ENCODE peak calls at places on chromosomes 7 and 10, in nine cellular contexts. I is mucosa of descending colon; L is prostate gland; S is naive thymus-derived CD4-positive, alpha-beta T cell; H is fibroblast of pulmonary artery; G is A549; M is AG09309; B is GM23338; Y is cardiac muscle cell. F is an unnamed sample.
A peak's percentile ranks its signal among the peaks of the same experiment; 100 is the strongest.

GRCh38 chr10:6669269-6669859 is 89.3 kb upstream of the PRKCQ start:
- DNase-seq in I (peak; percentile 46), L (no peak), S (no peak), H (peak; percentile 80), G (peak; percentile 38), M (peak; percentile 31), B (peak; percentile 77), Y (peak; percentile 73), F (peak; percentile 44)

GRCh38 chr7:157780312-157780711 is 443.5 kb downstream of the DNAJB6 start:
- DNase-seq in I (no peak), L (no peak), S (no peak), H (no peak), G (no peak), M (no peak), B (no peak), Y (no peak), F (no peak)

GRCh38 chr10:60384708-60385398 is 4.8 kb downstream of the ANK3 start:
- DNase-seq in I (no peak), L (no peak), S (no peak), H (peak; percentile 98), G (peak; percentile 37), M (peak; percentile 96), B (no peak), Y (peak; percentile 97), F (no peak)

GRCh38 chr7:106346678-106347217 is 62.0 kb upstream of the NAMPT start:
- DNase-seq in I (peak; percentile 31), L (no peak), S (peak; percentile 53), H (peak; percentile 98), G (peak; percentile 21), M (peak; percentile 93), B (no peak), Y (peak; percentile 93), F (peak; percentile 93)

GRCh38 chr10:13930123-13930522 is 343.4 kb downstream of the PRPF18 start:
- DNase-seq in I (no peak), L (no peak), S (peak; percentile 71), H (peak; percentile 22), G (no peak), M (no peak), B (no peak), Y (no peak), F (no peak)

GRCh38 chr7:80039255-80039884 is 95.3 kb upstream of the GNAI1 start:
- DNase-seq in I (no peak), L (no peak), S (no peak), H (peak; percentile 27), G (no peak), M (no peak), B (no peak), Y (peak; percentile 38), F (no peak)

GRCh38 chr7:106367664-106368063 is 82.9 kb upstream of the NAMPT start:
- DNase-seq in I (no peak), L (no peak), S (no peak), H (no peak), G (no peak), M (no peak), B (no peak), Y (no peak), F (no peak)

GRCh38 chr7:80369321-80369720 is 142.5 kb downstream of the GNAT3 start:
- DNase-seq in I (no peak), L (no peak), S (no peak), H (no peak), G (no peak), M (no peak), B (no peak), Y (no peak), F (no peak)

GRCh38 chr10:87661861-87662785 is 2.4 kb downstream of the PAPSS2 start:
- DNase-seq in I (no peak), L (no peak), S (no peak), H (peak; percentile 51), G (no peak), M (no peak), B (peak; percentile 30), Y (peak; percentile 50), F (no peak)

GRCh38 chr10:11472158-11472753 is 139.2 kb downstream of the USP6NL start:
- DNase-seq in I (peak; percentile 70), L (peak; percentile 43), S (peak; percentile 59), H (peak; percentile 65), G (peak; percentile 51), M (no peak), B (peak; percentile 89), Y (peak; percentile 53), F (peak; percentile 79)

GRCh38 chr7:149147730-149148653 is 739 bp downstream of the ZNF398 start:
- DNase-seq in I (peak; percentile 54), L (no peak), S (peak; percentile 76), H (peak; percentile 48), G (peak; percentile 67), M (no peak), B (peak; percentile 54), Y (peak; percentile 53), F (peak; percentile 63)

GRCh38 chr7:38020134-38020533 is 99.7 kb downstream of the EPDR1 start:
- DNase-seq in I (no peak), L (no peak), S (no peak), H (no peak), G (no peak), M (peak; percentile 39), B (no peak), Y (peak; percentile 14), F (no peak)

GRCh38 chr10:670990-671389 is 18.5 kb downstream of the DIP2C start:
- DNase-seq in I (peak; percentile 0), L (no peak), S (no peak), H (no peak), G (no peak), M (no peak), B (no peak), Y (no peak), F (no peak)

GRCh38 chr10:23094786-23095403 is 484 bp upstream of the MSRB2 start:
- DNase-seq in I (no peak), L (no peak), S (no peak), H (peak; percentile 42), G (no peak), M (no peak), B (no peak), Y (no peak), F (no peak)

DNA sequence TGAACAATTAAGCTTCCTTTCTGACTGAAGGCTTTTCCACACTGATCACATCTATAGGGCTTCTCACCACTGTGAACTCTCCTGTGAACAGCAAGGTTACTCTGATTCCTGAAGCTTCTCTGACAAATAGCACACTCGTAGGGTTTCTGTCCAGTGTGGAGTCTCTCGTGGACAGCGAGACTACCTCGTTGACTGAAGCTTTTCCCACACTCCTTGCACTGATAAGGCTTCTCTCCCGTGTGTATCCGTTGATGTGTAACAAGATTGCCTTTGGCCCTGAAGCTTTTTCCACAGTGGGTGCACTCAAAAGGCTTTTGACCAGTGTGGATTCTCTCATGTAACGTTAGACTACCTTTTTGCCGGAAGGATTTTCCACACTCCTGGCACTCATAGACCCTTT is 4.4 kb downstream of the ZNF32 start:
- DNase-seq in I (no peak), L (no peak), S (no peak), H (peak; percentile 35), G (no peak), M (no peak), B (peak; percentile 38), Y (peak; percentile 22), F (no peak)
- H3K4me3 ChIP-seq in I (no peak overlapping the region), L (no peak overlapping the region), S (no peak overlapping the region), H (no peak overlapping the region), G (no peak overlapping the region), M (no peak overlapping the region), B (peak overlapping the region; percentile 28), Y (no peak overlapping the region), F (no peak overlapping the region)

GRCh38 chr10:123153486-123154091 is 613 bp upstream of the BUB3 start:
- DNase-seq in I (no peak), L (no peak), S (no peak), H (no peak), G (no peak), M (no peak), B (no peak), Y (no peak), F (no peak)
- H3K4me3 ChIP-seq in I (peak overlapping the region; percentile 93), L (no peak overlapping the region), S (peak overlapping the region; percentile 92), H (no peak overlapping the region), G (no peak overlapping the region), M (no peak overlapping the region), B (no peak overlapping the region), Y (no peak overlapping the region), F (no peak overlapping the region)

DNA sequence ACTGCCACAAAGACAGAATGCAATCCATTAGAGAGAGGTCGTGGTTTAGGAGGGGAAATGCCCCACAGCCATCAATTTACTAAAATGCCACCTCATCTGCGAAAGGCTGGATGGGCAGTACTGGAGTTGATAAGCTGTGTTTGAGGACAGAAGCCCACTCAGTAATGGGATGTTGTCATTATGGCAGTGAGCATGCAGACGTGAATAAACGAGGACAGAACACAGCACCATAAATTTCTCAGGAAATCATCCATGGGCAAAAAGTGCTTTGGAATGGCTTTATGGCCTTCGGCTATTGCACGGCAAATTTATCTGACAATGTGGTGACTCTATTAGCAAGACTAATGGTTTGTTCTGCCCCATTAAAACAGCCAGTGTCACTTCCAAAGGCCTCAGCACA is 15.9 kb upstream of the C10orf53 start:
- DNase-seq in I (no peak), L (no peak), S (no peak), H (no peak), G (no peak), M (no peak), B (no peak), Y (no peak), F (no peak)
- H3K4me3 ChIP-seq in I (no peak overlapping the region), L (no peak overlapping the region), S (no peak overlapping the region), H (no peak overlapping the region), G (no peak overlapping the region), M (no peak overlapping the region), B (no peak overlapping the region), Y (no peak overlapping the region), F (no peak overlapping the region)

DNA sequence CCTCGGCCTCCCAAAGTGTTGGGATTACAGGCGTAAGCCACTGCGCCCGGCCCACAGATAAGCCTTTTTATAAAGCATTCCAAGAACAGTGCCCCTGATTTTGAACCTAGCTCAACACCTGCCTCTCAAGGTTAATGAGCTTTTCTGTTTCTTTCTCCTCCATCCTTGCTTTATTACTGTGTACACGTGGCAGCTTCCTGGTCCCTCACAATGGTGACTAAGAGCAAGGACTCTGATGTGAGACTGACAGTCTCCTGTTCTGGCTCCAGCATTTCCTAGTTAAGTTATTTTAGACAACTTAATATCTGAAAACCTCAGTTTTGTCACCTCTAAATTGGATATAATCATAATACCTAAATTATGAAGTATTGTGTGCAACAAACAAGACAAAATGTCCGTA is 9.8 kb downstream of the HABP2 start:
- DNase-seq in I (peak; percentile 9), L (no peak), S (no peak), H (no peak), G (no peak), M (no peak), B (no peak), Y (no peak), F (no peak)
- H3K4me3 ChIP-seq in I (no peak overlapping the region), L (no peak overlapping the region), S (no peak overlapping the region), H (no peak overlapping the region), G (no peak overlapping the region), M (no peak overlapping the region), B (no peak overlapping the region), Y (no peak overlapping the region), F (no peak overlapping the region)

DNA sequence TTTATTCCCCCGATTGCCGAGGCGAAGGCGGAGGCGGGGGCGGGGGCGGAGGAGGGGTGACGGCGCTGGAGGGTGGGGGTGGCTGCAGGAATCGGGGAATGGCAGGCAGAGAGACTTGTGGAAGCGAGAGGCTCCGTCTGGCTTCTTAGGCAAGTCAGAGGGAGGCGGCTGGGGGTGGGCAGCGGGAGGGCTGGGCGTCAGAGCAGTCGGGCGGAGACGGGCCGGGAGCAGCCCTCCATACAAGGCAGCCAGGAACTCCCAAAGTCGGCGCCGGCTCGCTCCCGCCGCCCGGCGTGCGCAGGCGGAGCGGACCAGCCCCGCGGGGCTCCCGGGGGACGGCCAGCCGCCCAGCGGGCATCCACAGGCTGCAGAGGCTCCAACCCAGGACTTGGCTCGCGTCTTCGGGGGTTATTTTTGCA is 233 bp upstream of the CACNA2D1 start:
- DNase-seq in I (peak; percentile 55), L (peak; percentile 83), S (no peak), H (peak; percentile 94), G (peak; percentile 84), M (peak; percentile 65), B (peak; percentile 85), Y (peak; percentile 98), F (peak; percentile 39)
- H3K4me3 ChIP-seq in I (no peak overlapping the region), L (peak overlapping the region; percentile 88), S (no peak overlapping the region), H (peak overlapping the region; percentile 61), G (peak overlapping the region; percentile 91), M (peak overlapping the region; percentile 74), B (peak overlapping the region; percentile 63), Y (peak overlapping the region; percentile 98), F (peak overlapping the region; percentile 36)